ENCODE peak calls at places on chromosomes 5 and 9, in eight cellular contexts. One of them, this sample, is unnamed.

GRCh38 chr9:134178781-134179551 is 14.6 kb upstream of the RNU6ATAC start:
- DNase-seq in bronchial epithelial cell: no peak
- DNase-seq in mucosa of gallbladder: no peak
- DNase-seq in stimulated activated naive CD8-positive, alpha-beta T cell treated with anti-CD3 and anti-CD28 coated beads, Interleukin-15, amount 100 ng/mL, for 72 hours: no peak
- DNase-seq in NCI-H2029 treated with DMSO at 0.1 percent for 48 hours: no peak
- DNase-seq in activated CD8-positive, alpha-beta memory T cell treated with anti-CD3 and anti-CD28 coated beads, Interleukin-2, amount 50 U/mL, for 4 hours: peak
- DNase-seq in Caki2: no peak
- DNase-seq in stimulated activated CD8-positive, alpha-beta memory T cell treated with anti-CD3 and anti-CD28 coated beads, Interleukin-4, amount 100 ng/mL, for 4 hours: no peak
- DNase-seq in this sample: peak

GRCh38 chr5:53321073-53321472 is 159.4 kb upstream of the FST start:
- DNase-seq in stimulated activated CD8-positive, alpha-beta memory T cell treated with anti-CD3 and anti-CD28 coated beads, Interleukin-4, amount 100 ng/mL, for 4 hours: no peak
- DNase-seq in activated CD8-positive, alpha-beta memory T cell treated with anti-CD3 and anti-CD28 coated beads, Interleukin-2, amount 50 U/mL, for 4 hours: no peak
- DNase-seq in mucosa of gallbladder: no peak
- DNase-seq in Caki2: no peak
- DNase-seq in stimulated activated naive CD8-positive, alpha-beta T cell treated with anti-CD3 and anti-CD28 coated beads, Interleukin-15, amount 100 ng/mL, for 72 hours: no peak
- DNase-seq in bronchial epithelial cell: peak
- DNase-seq in NCI-H2029 treated with DMSO at 0.1 percent for 48 hours: no peak
- DNase-seq in this sample: no peak

GRCh38 chr5:168407222-168407621 is 79.0 kb upstream of the RARS1 start:
- DNase-seq in mucosa of gallbladder: no peak
- DNase-seq in activated CD8-positive, alpha-beta memory T cell treated with anti-CD3 and anti-CD28 coated beads, Interleukin-2, amount 50 U/mL, for 4 hours: no peak
- DNase-seq in stimulated activated CD8-positive, alpha-beta memory T cell treated with anti-CD3 and anti-CD28 coated beads, Interleukin-4, amount 100 ng/mL, for 4 hours: no peak
- DNase-seq in Caki2: no peak
- DNase-seq in NCI-H2029 treated with DMSO at 0.1 percent for 48 hours: no peak
- DNase-seq in bronchial epithelial cell: no peak
- DNase-seq in stimulated activated naive CD8-positive, alpha-beta T cell treated with anti-CD3 and anti-CD28 coated beads, Interleukin-15, amount 100 ng/mL, for 72 hours: peak
- DNase-seq in this sample: no peak

GRCh38 chr5:146884230-146884629 is 5.7 kb upstream of the PPP2R2B start:
- DNase-seq in NCI-H2029 treated with DMSO at 0.1 percent for 48 hours: no peak
- DNase-seq in mucosa of gallbladder: no peak
- DNase-seq in stimulated activated CD8-positive, alpha-beta memory T cell treated with anti-CD3 and anti-CD28 coated beads, Interleukin-4, amount 100 ng/mL, for 4 hours: no peak
- DNase-seq in Caki2: no peak
- DNase-seq in bronchial epithelial cell: peak
- DNase-seq in stimulated activated naive CD8-positive, alpha-beta T cell treated with anti-CD3 and anti-CD28 coated beads, Interleukin-15, amount 100 ng/mL, for 72 hours: no peak
- DNase-seq in activated CD8-positive, alpha-beta memory T cell treated with anti-CD3 and anti-CD28 coated beads, Interleukin-2, amount 50 U/mL, for 4 hours: no peak
- DNase-seq in this sample: no peak

GRCh38 chr5:1512541-1513291 is 11.0 kb downstream of the LPCAT1 start:
- DNase-seq in Caki2: no peak
- DNase-seq in bronchial epithelial cell: no peak
- DNase-seq in NCI-H2029 treated with DMSO at 0.1 percent for 48 hours: no peak
- DNase-seq in stimulated activated naive CD8-positive, alpha-beta T cell treated with anti-CD3 and anti-CD28 coated beads, Interleukin-15, amount 100 ng/mL, for 72 hours: peak
- DNase-seq in mucosa of gallbladder: no peak
- DNase-seq in stimulated activated CD8-positive, alpha-beta memory T cell treated with anti-CD3 and anti-CD28 coated beads, Interleukin-4, amount 100 ng/mL, for 4 hours: no peak
- DNase-seq in activated CD8-positive, alpha-beta memory T cell treated with anti-CD3 and anti-CD28 coated beads, Interleukin-2, amount 50 U/mL, for 4 hours: no peak
- DNase-seq in this sample: peak

GRCh38 chr5:172569862-172570558 is 71.1 kb upstream of the NEURL1B start:
- DNase-seq in stimulated activated naive CD8-positive, alpha-beta T cell treated with anti-CD3 and anti-CD28 coated beads, Interleukin-15, amount 100 ng/mL, for 72 hours: no peak
- DNase-seq in stimulated activated CD8-positive, alpha-beta memory T cell treated with anti-CD3 and anti-CD28 coated beads, Interleukin-4, amount 100 ng/mL, for 4 hours: no peak
- DNase-seq in activated CD8-positive, alpha-beta memory T cell treated with anti-CD3 and anti-CD28 coated beads, Interleukin-2, amount 50 U/mL, for 4 hours: no peak
- DNase-seq in NCI-H2029 treated with DMSO at 0.1 percent for 48 hours: no peak
- DNase-seq in mucosa of gallbladder: no peak
- DNase-seq in bronchial epithelial cell: no peak
- DNase-seq in Caki2: no peak
- DNase-seq in this sample: peak

GRCh38 chr9:81071108-81071507 is 618.2 kb downstream of the TLE1 start:
- DNase-seq in stimulated activated CD8-positive, alpha-beta memory T cell treated with anti-CD3 and anti-CD28 coated beads, Interleukin-4, amount 100 ng/mL, for 4 hours: no peak
- DNase-seq in bronchial epithelial cell: no peak
- DNase-seq in stimulated activated naive CD8-positive, alpha-beta T cell treated with anti-CD3 and anti-CD28 coated beads, Interleukin-15, amount 100 ng/mL, for 72 hours: no peak
- DNase-seq in NCI-H2029 treated with DMSO at 0.1 percent for 48 hours: no peak
- DNase-seq in activated CD8-positive, alpha-beta memory T cell treated with anti-CD3 and anti-CD28 coated beads, Interleukin-2, amount 50 U/mL, for 4 hours: no peak
- DNase-seq in mucosa of gallbladder: no peak
- DNase-seq in Caki2: no peak
- DNase-seq in this sample: no peak

GRCh38 chr5:119290161-119290569 is 65.7 kb upstream of the TNFAIP8 start:
- DNase-seq in bronchial epithelial cell: no peak
- DNase-seq in mucosa of gallbladder: no peak
- DNase-seq in activated CD8-positive, alpha-beta memory T cell treated with anti-CD3 and anti-CD28 coated beads, Interleukin-2, amount 50 U/mL, for 4 hours: no peak
- DNase-seq in Caki2: no peak
- DNase-seq in stimulated activated CD8-positive, alpha-beta memory T cell treated with anti-CD3 and anti-CD28 coated beads, Interleukin-4, amount 100 ng/mL, for 4 hours: no peak
- DNase-seq in NCI-H2029 treated with DMSO at 0.1 percent for 48 hours: peak
- DNase-seq in stimulated activated naive CD8-positive, alpha-beta T cell treated with anti-CD3 and anti-CD28 coated beads, Interleukin-15, amount 100 ng/mL, for 72 hours: no peak
- DNase-seq in this sample: no peak

GRCh38 chr9:106069241-106069640 is 374.9 kb downstream of the TMEM38B start:
- DNase-seq in Caki2: no peak
- DNase-seq in activated CD8-positive, alpha-beta memory T cell treated with anti-CD3 and anti-CD28 coated beads, Interleukin-2, amount 50 U/mL, for 4 hours: no peak
- DNase-seq in mucosa of gallbladder: no peak
- DNase-seq in stimulated activated naive CD8-positive, alpha-beta T cell treated with anti-CD3 and anti-CD28 coated beads, Interleukin-15, amount 100 ng/mL, for 72 hours: no peak
- DNase-seq in NCI-H2029 treated with DMSO at 0.1 percent for 48 hours: no peak
- DNase-seq in bronchial epithelial cell: no peak
- DNase-seq in stimulated activated CD8-positive, alpha-beta memory T cell treated with anti-CD3 and anti-CD28 coated beads, Interleukin-4, amount 100 ng/mL, for 4 hours: no peak
- DNase-seq in this sample: no peak

GRCh38 chr9:136117291-136118060 is 1.2 kb downstream of the TMEM250 start:
- DNase-seq in stimulated activated naive CD8-positive, alpha-beta T cell treated with anti-CD3 and anti-CD28 coated beads, Interleukin-15, amount 100 ng/mL, for 72 hours: peak
- DNase-seq in activated CD8-positive, alpha-beta memory T cell treated with anti-CD3 and anti-CD28 coated beads, Interleukin-2, amount 50 U/mL, for 4 hours: no peak
- DNase-seq in mucosa of gallbladder: no peak
- DNase-seq in NCI-H2029 treated with DMSO at 0.1 percent for 48 hours: no peak
- DNase-seq in stimulated activated CD8-positive, alpha-beta memory T cell treated with anti-CD3 and anti-CD28 coated beads, Interleukin-4, amount 100 ng/mL, for 4 hours: no peak
- DNase-seq in Caki2: peak
- DNase-seq in bronchial epithelial cell: no peak
- DNase-seq in this sample: peak

GRCh38 chr9:137383453-137384115 is 39.4 kb downstream of the EXD3 start:
- DNase-seq in mucosa of gallbladder: no peak
- DNase-seq in activated CD8-positive, alpha-beta memory T cell treated with anti-CD3 and anti-CD28 coated beads, Interleukin-2, amount 50 U/mL, for 4 hours: no peak
- DNase-seq in stimulated activated CD8-positive, alpha-beta memory T cell treated with anti-CD3 and anti-CD28 coated beads, Interleukin-4, amount 100 ng/mL, for 4 hours: no peak
- DNase-seq in stimulated activated naive CD8-positive, alpha-beta T cell treated with anti-CD3 and anti-CD28 coated beads, Interleukin-15, amount 100 ng/mL, for 72 hours: no peak
- DNase-seq in bronchial epithelial cell: no peak
- DNase-seq in NCI-H2029 treated with DMSO at 0.1 percent for 48 hours: no peak
- DNase-seq in Caki2: no peak
- DNase-seq in this sample: no peak

GRCh38 chr9:70036641-70037040 is 7.0 kb upstream of the MAMDC2 start:
- DNase-seq in bronchial epithelial cell: no peak
- DNase-seq in NCI-H2029 treated with DMSO at 0.1 percent for 48 hours: no peak
- DNase-seq in stimulated activated CD8-positive, alpha-beta memory T cell treated with anti-CD3 and anti-CD28 coated beads, Interleukin-4, amount 100 ng/mL, for 4 hours: no peak
- DNase-seq in Caki2: no peak
- DNase-seq in activated CD8-positive, alpha-beta memory T cell treated with anti-CD3 and anti-CD28 coated beads, Interleukin-2, amount 50 U/mL, for 4 hours: no peak
- DNase-seq in mucosa of gallbladder: no peak
- DNase-seq in stimulated activated naive CD8-positive, alpha-beta T cell treated with anti-CD3 and anti-CD28 coated beads, Interleukin-15, amount 100 ng/mL, for 72 hours: no peak
- DNase-seq in this sample: no peak

GRCh38 chr9:114652776-114653555 is 4.6 kb downstream of the TEX53 start:
- DNase-seq in stimulated activated CD8-positive, alpha-beta memory T cell treated with anti-CD3 and anti-CD28 coated beads, Interleukin-4, amount 100 ng/mL, for 4 hours: no peak
- DNase-seq in NCI-H2029 treated with DMSO at 0.1 percent for 48 hours: no peak
- DNase-seq in activated CD8-positive, alpha-beta memory T cell treated with anti-CD3 and anti-CD28 coated beads, Interleukin-2, amount 50 U/mL, for 4 hours: no peak
- DNase-seq in Caki2: no peak
- DNase-seq in mucosa of gallbladder: no peak
- DNase-seq in stimulated activated naive CD8-positive, alpha-beta T cell treated with anti-CD3 and anti-CD28 coated beads, Interleukin-15, amount 100 ng/mL, for 72 hours: no peak
- DNase-seq in bronchial epithelial cell: peak
- DNase-seq in this sample: no peak

GRCh38 chr9:90985631-90986030 is 184.0 kb downstream of the SYK start:
- DNase-seq in activated CD8-positive, alpha-beta memory T cell treated with anti-CD3 and anti-CD28 coated beads, Interleukin-2, amount 50 U/mL, for 4 hours: no peak
- DNase-seq in Caki2: no peak
- DNase-seq in stimulated activated CD8-positive, alpha-beta memory T cell treated with anti-CD3 and anti-CD28 coated beads, Interleukin-4, amount 100 ng/mL, for 4 hours: no peak
- DNase-seq in bronchial epithelial cell: peak
- DNase-seq in NCI-H2029 treated with DMSO at 0.1 percent for 48 hours: no peak
- DNase-seq in stimulated activated naive CD8-positive, alpha-beta T cell treated with anti-CD3 and anti-CD28 coated beads, Interleukin-15, amount 100 ng/mL, for 72 hours: no peak
- DNase-seq in mucosa of gallbladder: no peak
- DNase-seq in this sample: no peak

GRCh38 chr5:133365326-133365725 is 247.0 kb downstream of the FSTL4 start:
- DNase-seq in stimulated activated naive CD8-positive, alpha-beta T cell treated with anti-CD3 and anti-CD28 coated beads, Interleukin-15, amount 100 ng/mL, for 72 hours: peak
- DNase-seq in stimulated activated CD8-positive, alpha-beta memory T cell treated with anti-CD3 and anti-CD28 coated beads, Interleukin-4, amount 100 ng/mL, for 4 hours: no peak
- DNase-seq in bronchial epithelial cell: no peak
- DNase-seq in mucosa of gallbladder: peak
- DNase-seq in NCI-H2029 treated with DMSO at 0.1 percent for 48 hours: no peak
- DNase-seq in activated CD8-positive, alpha-beta memory T cell treated with anti-CD3 and anti-CD28 coated beads, Interleukin-2, amount 50 U/mL, for 4 hours: no peak
- DNase-seq in Caki2: no peak
- DNase-seq in this sample: no peak

GRCh38 chr9:27548055-27548741 is 18.6 kb upstream of the MOB3B start:
- DNase-seq in bronchial epithelial cell: peak
- DNase-seq in Caki2: peak
- DNase-seq in activated CD8-positive, alpha-beta memory T cell treated with anti-CD3 and anti-CD28 coated beads, Interleukin-2, amount 50 U/mL, for 4 hours: no peak
- DNase-seq in mucosa of gallbladder: no peak
- DNase-seq in stimulated activated CD8-positive, alpha-beta memory T cell treated with anti-CD3 and anti-CD28 coated beads, Interleukin-4, amount 100 ng/mL, for 4 hours: no peak
- DNase-seq in stimulated activated naive CD8-positive, alpha-beta T cell treated with anti-CD3 and anti-CD28 coated beads, Interleukin-15, amount 100 ng/mL, for 72 hours: no peak
- DNase-seq in NCI-H2029 treated with DMSO at 0.1 percent for 48 hours: no peak
- DNase-seq in this sample: no peak

GRCh38 chr5:140690376-140690932 is 716 bp downstream of the HARS1 start:
- DNase-seq in stimulated activated naive CD8-positive, alpha-beta T cell treated with anti-CD3 and anti-CD28 coated beads, Interleukin-15, amount 100 ng/mL, for 72 hours: peak
- DNase-seq in stimulated activated CD8-positive, alpha-beta memory T cell treated with anti-CD3 and anti-CD28 coated beads, Interleukin-4, amount 100 ng/mL, for 4 hours: no peak
- DNase-seq in NCI-H2029 treated with DMSO at 0.1 percent for 48 hours: no peak
- DNase-seq in activated CD8-positive, alpha-beta memory T cell treated with anti-CD3 and anti-CD28 coated beads, Interleukin-2, amount 50 U/mL, for 4 hours: no peak
- DNase-seq in Caki2: no peak
- DNase-seq in bronchial epithelial cell: no peak
- DNase-seq in mucosa of gallbladder: no peak
- DNase-seq in this sample: peak

GRCh38 chr9:75551866-75552265 is 338.6 kb upstream of the PCSK5 start:
- DNase-seq in bronchial epithelial cell: no peak
- DNase-seq in mucosa of gallbladder: no peak
- DNase-seq in Caki2: no peak
- DNase-seq in stimulated activated CD8-positive, alpha-beta memory T cell treated with anti-CD3 and anti-CD28 coated beads, Interleukin-4, amount 100 ng/mL, for 4 hours: no peak
- DNase-seq in stimulated activated naive CD8-positive, alpha-beta T cell treated with anti-CD3 and anti-CD28 coated beads, Interleukin-15, amount 100 ng/mL, for 72 hours: no peak
- DNase-seq in activated CD8-positive, alpha-beta memory T cell treated with anti-CD3 and anti-CD28 coated beads, Interleukin-2, amount 50 U/mL, for 4 hours: no peak
- DNase-seq in NCI-H2029 treated with DMSO at 0.1 percent for 48 hours: no peak
- DNase-seq in this sample: no peak

GRCh38 chr5:1502046-1502736 is 21.6 kb downstream of the LPCAT1 start:
- DNase-seq in bronchial epithelial cell: no peak
- DNase-seq in mucosa of gallbladder: peak
- DNase-seq in Caki2: no peak
- DNase-seq in stimulated activated CD8-positive, alpha-beta memory T cell treated with anti-CD3 and anti-CD28 coated beads, Interleukin-4, amount 100 ng/mL, for 4 hours: no peak
- DNase-seq in stimulated activated naive CD8-positive, alpha-beta T cell treated with anti-CD3 and anti-CD28 coated beads, Interleukin-15, amount 100 ng/mL, for 72 hours: peak
- DNase-seq in activated CD8-positive, alpha-beta memory T cell treated with anti-CD3 and anti-CD28 coated beads, Interleukin-2, amount 50 U/mL, for 4 hours: no peak
- DNase-seq in NCI-H2029 treated with DMSO at 0.1 percent for 48 hours: peak
- DNase-seq in this sample: peak

GRCh38 chr9:20509464-20509863 is 112.8 kb downstream of the MLLT3 start:
- DNase-seq in bronchial epithelial cell: no peak
- DNase-seq in stimulated activated naive CD8-positive, alpha-beta T cell treated with anti-CD3 and anti-CD28 coated beads, Interleukin-15, amount 100 ng/mL, for 72 hours: no peak
- DNase-seq in mucosa of gallbladder: no peak
- DNase-seq in stimulated activated CD8-positive, alpha-beta memory T cell treated with anti-CD3 and anti-CD28 coated beads, Interleukin-4, amount 100 ng/mL, for 4 hours: no peak
- DNase-seq in Caki2: no peak
- DNase-seq in activated CD8-positive, alpha-beta memory T cell treated with anti-CD3 and anti-CD28 coated beads, Interleukin-2, amount 50 U/mL, for 4 hours: no peak
- DNase-seq in NCI-H2029 treated with DMSO at 0.1 percent for 48 hours: no peak
- DNase-seq in this sample: no peak

GRCh38 chr5:102049517-102049916 is 246.6 kb downstream of the SLCO4C1 start:
- DNase-seq in activated CD8-positive, alpha-beta memory T cell treated with anti-CD3 and anti-CD28 coated beads, Interleukin-2, amount 50 U/mL, for 4 hours: no peak
- DNase-seq in stimulated activated naive CD8-positive, alpha-beta T cell treated with anti-CD3 and anti-CD28 coated beads, Interleukin-15, amount 100 ng/mL, for 72 hours: no peak
- DNase-seq in NCI-H2029 treated with DMSO at 0.1 percent for 48 hours: peak
- DNase-seq in stimulated activated CD8-positive, alpha-beta memory T cell treated with anti-CD3 and anti-CD28 coated beads, Interleukin-4, amount 100 ng/mL, for 4 hours: no peak
- DNase-seq in bronchial epithelial cell: peak
- DNase-seq in mucosa of gallbladder: no peak
- DNase-seq in Caki2: no peak
- DNase-seq in this sample: no peak

GRCh38 chr9:108851138-108851537 is 4.6 kb downstream of the ACTL7B start:
- DNase-seq in stimulated activated CD8-positive, alpha-beta memory T cell treated with anti-CD3 and anti-CD28 coated beads, Interleukin-4, amount 100 ng/mL, for 4 hours: no peak
- DNase-seq in Caki2: no peak
- DNase-seq in activated CD8-positive, alpha-beta memory T cell treated with anti-CD3 and anti-CD28 coated beads, Interleukin-2, amount 50 U/mL, for 4 hours: no peak
- DNase-seq in bronchial epithelial cell: no peak
- DNase-seq in stimulated activated naive CD8-positive, alpha-beta T cell treated with anti-CD3 and anti-CD28 coated beads, Interleukin-15, amount 100 ng/mL, for 72 hours: no peak
- DNase-seq in NCI-H2029 treated with DMSO at 0.1 percent for 48 hours: no peak
- DNase-seq in mucosa of gallbladder: no peak
- DNase-seq in this sample: no peak

GRCh38 chr9:112535364-112535763 is 48.7 kb downstream of the KIAA1958 start:
- DNase-seq in stimulated activated naive CD8-positive, alpha-beta T cell treated with anti-CD3 and anti-CD28 coated beads, Interleukin-15, amount 100 ng/mL, for 72 hours: no peak
- DNase-seq in bronchial epithelial cell: no peak
- DNase-seq in activated CD8-positive, alpha-beta memory T cell treated with anti-CD3 and anti-CD28 coated beads, Interleukin-2, amount 50 U/mL, for 4 hours: no peak
- DNase-seq in mucosa of gallbladder: no peak
- DNase-seq in Caki2: no peak
- DNase-seq in NCI-H2029 treated with DMSO at 0.1 percent for 48 hours: no peak
- DNase-seq in stimulated activated CD8-positive, alpha-beta memory T cell treated with anti-CD3 and anti-CD28 coated beads, Interleukin-4, amount 100 ng/mL, for 4 hours: no peak
- DNase-seq in this sample: no peak

GRCh38 chr5:149656576-149657182 is 73.4 kb upstream of the PPARGC1B start:
- DNase-seq in stimulated activated CD8-positive, alpha-beta memory T cell treated with anti-CD3 and anti-CD28 coated beads, Interleukin-4, amount 100 ng/mL, for 4 hours: no peak
- DNase-seq in bronchial epithelial cell: peak
- DNase-seq in activated CD8-positive, alpha-beta memory T cell treated with anti-CD3 and anti-CD28 coated beads, Interleukin-2, amount 50 U/mL, for 4 hours: no peak
- DNase-seq in mucosa of gallbladder: peak
- DNase-seq in NCI-H2029 treated with DMSO at 0.1 percent for 48 hours: peak
- DNase-seq in Caki2: no peak
- DNase-seq in stimulated activated naive CD8-positive, alpha-beta T cell treated with anti-CD3 and anti-CD28 coated beads, Interleukin-15, amount 100 ng/mL, for 72 hours: no peak
- DNase-seq in this sample: peak

GRCh38 chr5:115097236-115097635 is 72.5 kb downstream of the TRIM36 start:
- DNase-seq in mucosa of gallbladder: no peak
- DNase-seq in stimulated activated CD8-positive, alpha-beta memory T cell treated with anti-CD3 and anti-CD28 coated beads, Interleukin-4, amount 100 ng/mL, for 4 hours: no peak
- DNase-seq in Caki2: no peak
- DNase-seq in bronchial epithelial cell: no peak
- DNase-seq in activated CD8-positive, alpha-beta memory T cell treated with anti-CD3 and anti-CD28 coated beads, Interleukin-2, amount 50 U/mL, for 4 hours: no peak
- DNase-seq in stimulated activated naive CD8-positive, alpha-beta T cell treated with anti-CD3 and anti-CD28 coated beads, Interleukin-15, amount 100 ng/mL, for 72 hours: no peak
- DNase-seq in NCI-H2029 treated with DMSO at 0.1 percent for 48 hours: no peak
- DNase-seq in this sample: no peak

GRCh38 chr5:60674251-60674650 is 25.7 kb downstream of the DEPDC1B start:
- DNase-seq in Caki2: no peak
- DNase-seq in NCI-H2029 treated with DMSO at 0.1 percent for 48 hours: no peak
- DNase-seq in stimulated activated CD8-positive, alpha-beta memory T cell treated with anti-CD3 and anti-CD28 coated beads, Interleukin-4, amount 100 ng/mL, for 4 hours: no peak
- DNase-seq in bronchial epithelial cell: no peak
- DNase-seq in activated CD8-positive, alpha-beta memory T cell treated with anti-CD3 and anti-CD28 coated beads, Interleukin-2, amount 50 U/mL, for 4 hours: no peak
- DNase-seq in mucosa of gallbladder: no peak
- DNase-seq in stimulated activated naive CD8-positive, alpha-beta T cell treated with anti-CD3 and anti-CD28 coated beads, Interleukin-15, amount 100 ng/mL, for 72 hours: no peak
- DNase-seq in this sample: no peak

GRCh38 chr5:55149396-55149795 is 10.6 kb upstream of the GPX8 start:
- DNase-seq in activated CD8-positive, alpha-beta memory T cell treated with anti-CD3 and anti-CD28 coated beads, Interleukin-2, amount 50 U/mL, for 4 hours: no peak
- DNase-seq in stimulated activated CD8-positive, alpha-beta memory T cell treated with anti-CD3 and anti-CD28 coated beads, Interleukin-4, amount 100 ng/mL, for 4 hours: no peak
- DNase-seq in NCI-H2029 treated with DMSO at 0.1 percent for 48 hours: no peak
- DNase-seq in mucosa of gallbladder: no peak
- DNase-seq in Caki2: no peak
- DNase-seq in bronchial epithelial cell: peak
- DNase-seq in stimulated activated naive CD8-positive, alpha-beta T cell treated with anti-CD3 and anti-CD28 coated beads, Interleukin-15, amount 100 ng/mL, for 72 hours: no peak
- DNase-seq in this sample: no peak

GRCh38 chr5:43609752-43610151 is 6.8 kb downstream of the NNT start:
- DNase-seq in mucosa of gallbladder: no peak
- DNase-seq in activated CD8-positive, alpha-beta memory T cell treated with anti-CD3 and anti-CD28 coated beads, Interleukin-2, amount 50 U/mL, for 4 hours: no peak
- DNase-seq in Caki2: no peak
- DNase-seq in NCI-H2029 treated with DMSO at 0.1 percent for 48 hours: no peak
- DNase-seq in bronchial epithelial cell: no peak
- DNase-seq in stimulated activated naive CD8-positive, alpha-beta T cell treated with anti-CD3 and anti-CD28 coated beads, Interleukin-15, amount 100 ng/mL, for 72 hours: no peak
- DNase-seq in stimulated activated CD8-positive, alpha-beta memory T cell treated with anti-CD3 and anti-CD28 coated beads, Interleukin-4, amount 100 ng/mL, for 4 hours: no peak
- DNase-seq in this sample: no peak

GRCh38 chr5:135577421-135577820 is 1.4 kb downstream of the CXCL14 start:
- DNase-seq in stimulated activated naive CD8-positive, alpha-beta T cell treated with anti-CD3 and anti-CD28 coated beads, Interleukin-15, amount 100 ng/mL, for 72 hours: no peak
- DNase-seq in Caki2: no peak
- DNase-seq in stimulated activated CD8-positive, alpha-beta memory T cell treated with anti-CD3 and anti-CD28 coated beads, Interleukin-4, amount 100 ng/mL, for 4 hours: no peak
- DNase-seq in NCI-H2029 treated with DMSO at 0.1 percent for 48 hours: no peak
- DNase-seq in activated CD8-positive, alpha-beta memory T cell treated with anti-CD3 and anti-CD28 coated beads, Interleukin-2, amount 50 U/mL, for 4 hours: no peak
- DNase-seq in mucosa of gallbladder: no peak
- DNase-seq in bronchial epithelial cell: no peak
- DNase-seq in this sample: no peak

GRCh38 chr5:120803282-120803681 is 339.2 kb downstream of the PRR16 start:
- DNase-seq in mucosa of gallbladder: no peak
- DNase-seq in stimulated activated naive CD8-positive, alpha-beta T cell treated with anti-CD3 and anti-CD28 coated beads, Interleukin-15, amount 100 ng/mL, for 72 hours: no peak
- DNase-seq in NCI-H2029 treated with DMSO at 0.1 percent for 48 hours: no peak
- DNase-seq in Caki2: peak
- DNase-seq in bronchial epithelial cell: peak
- DNase-seq in stimulated activated CD8-positive, alpha-beta memory T cell treated with anti-CD3 and anti-CD28 coated beads, Interleukin-4, amount 100 ng/mL, for 4 hours: no peak
- DNase-seq in activated CD8-positive, alpha-beta memory T cell treated with anti-CD3 and anti-CD28 coated beads, Interleukin-2, amount 50 U/mL, for 4 hours: no peak
- DNase-seq in this sample: no peak

GRCh38 chr5:75601567-75601966 is 9.7 kb upstream of the ANKDD1B start:
- DNase-seq in mucosa of gallbladder: no peak
- DNase-seq in stimulated activated CD8-positive, alpha-beta memory T cell treated with anti-CD3 and anti-CD28 coated beads, Interleukin-4, amount 100 ng/mL, for 4 hours: no peak
- DNase-seq in activated CD8-positive, alpha-beta memory T cell treated with anti-CD3 and anti-CD28 coated beads, Interleukin-2, amount 50 U/mL, for 4 hours: no peak
- DNase-seq in stimulated activated naive CD8-positive, alpha-beta T cell treated with anti-CD3 and anti-CD28 coated beads, Interleukin-15, amount 100 ng/mL, for 72 hours: no peak
- DNase-seq in NCI-H2029 treated with DMSO at 0.1 percent for 48 hours: no peak
- DNase-seq in bronchial epithelial cell: no peak
- DNase-seq in Caki2: no peak
- DNase-seq in this sample: no peak

GRCh38 chr5:143001764-143002351 is 231.7 kb downstream of the ARHGAP26 start:
- DNase-seq in NCI-H2029 treated with DMSO at 0.1 percent for 48 hours: no peak
- DNase-seq in activated CD8-positive, alpha-beta memory T cell treated with anti-CD3 and anti-CD28 coated beads, Interleukin-2, amount 50 U/mL, for 4 hours: no peak
- DNase-seq in stimulated activated naive CD8-positive, alpha-beta T cell treated with anti-CD3 and anti-CD28 coated beads, Interleukin-15, amount 100 ng/mL, for 72 hours: peak
- DNase-seq in bronchial epithelial cell: peak
- DNase-seq in mucosa of gallbladder: no peak
- DNase-seq in stimulated activated CD8-positive, alpha-beta memory T cell treated with anti-CD3 and anti-CD28 coated beads, Interleukin-4, amount 100 ng/mL, for 4 hours: no peak
- DNase-seq in Caki2: no peak
- DNase-seq in this sample: no peak

GRCh38 chr9:136711751-136712689 is at the start of gene DIPK1B:
- DNase-seq in bronchial epithelial cell: no peak
- DNase-seq in Caki2: no peak
- DNase-seq in NCI-H2029 treated with DMSO at 0.1 percent for 48 hours: no peak
- DNase-seq in activated CD8-positive, alpha-beta memory T cell treated with anti-CD3 and anti-CD28 coated beads, Interleukin-2, amount 50 U/mL, for 4 hours: no peak
- DNase-seq in stimulated activated CD8-positive, alpha-beta memory T cell treated with anti-CD3 and anti-CD28 coated beads, Interleukin-4, amount 100 ng/mL, for 4 hours: no peak
- DNase-seq in stimulated activated naive CD8-positive, alpha-beta T cell treated with anti-CD3 and anti-CD28 coated beads, Interleukin-15, amount 100 ng/mL, for 72 hours: no peak
- DNase-seq in mucosa of gallbladder: no peak
- DNase-seq in this sample: no peak

GRCh38 chr5:140148508-140148907 is 22.8 kb downstream of the IGIP start:
- DNase-seq in mucosa of gallbladder: no peak
- DNase-seq in stimulated activated naive CD8-positive, alpha-beta T cell treated with anti-CD3 and anti-CD28 coated beads, Interleukin-15, amount 100 ng/mL, for 72 hours: no peak
- DNase-seq in Caki2: no peak
- DNase-seq in activated CD8-positive, alpha-beta memory T cell treated with anti-CD3 and anti-CD28 coated beads, Interleukin-2, amount 50 U/mL, for 4 hours: no peak
- DNase-seq in stimulated activated CD8-positive, alpha-beta memory T cell treated with anti-CD3 and anti-CD28 coated beads, Interleukin-4, amount 100 ng/mL, for 4 hours: no peak
- DNase-seq in bronchial epithelial cell: no peak
- DNase-seq in NCI-H2029 treated with DMSO at 0.1 percent for 48 hours: no peak
- DNase-seq in this sample: no peak

This sample was measured in transverse colon.